ENCODE peak calls at places on chromosomes 1 and 21, in four cellular contexts. X, J, F and Z are unnamed samples. For H3K4me1, the result is how much of the 10 kb centered on the place peaks cover.

GRCh38 chr1:51421961-51422360 is 91.6 kb upstream of the TTC39A start:
- DNase-seq in X (no peak), J (peak), F (peak), Z (peak)

GRCh38 chr1:7279753-7280150 is 491.3 kb upstream of the VAMP3 start:
- DNase-seq in X (no peak), J (no peak), F (no peak), Z (no peak)

GRCh38 chr1:58190614-58191013 is 355.9 kb downstream of the OMA1 start:
- DNase-seq in X (no peak), J (no peak), F (no peak), Z (peak)

GRCh38 chr1:228867093-228867950 is 132.0 kb downstream of the RHOU start:
- DNase-seq in X (peak), J (no peak), F (peak), Z (no peak)

GRCh38 chr1:193083365-193084088 is 21.7 kb downstream of the GLRX2 start:
- DNase-seq in X (no peak), J (no peak), F (no peak), Z (no peak)

GRCh38 chr1:24751833-24752232 is 6.6 kb downstream of the CLIC4 start:
- DNase-seq in X (no peak), J (no peak), F (no peak), Z (no peak)

GRCh38 chr1:161763522-161764098 is 2.5 kb upstream of the ATF6 start:
- DNase-seq in X (peak), J (peak), F (no peak), Z (peak)

GRCh38 chr21:45993210-45994085 is 11.9 kb downstream of the COL6A1 start:
- DNase-seq in X (peak), J (no peak), F (no peak), Z (no peak)

GRCh38 chr1:18919949-18920348 is 17.6 kb upstream of the ALDH4A1 start:
- DNase-seq in X (no peak), J (no peak), F (no peak), Z (no peak)

GRCh38 chr1:81379430-81379829 is 421.3 kb upstream of the ADGRL2 start:
- DNase-seq in X (no peak), J (no peak), F (no peak), Z (no peak)

GRCh38 chr21:29343517-29343916 is 44.8 kb downstream of the BACH1 start:
- DNase-seq in X (no peak), J (no peak), F (peak), Z (no peak)

GRCh38 chr21:44527156-44527982 is 12.6 kb downstream of the KRTAP10-1 start:
- DNase-seq in X (no peak), J (no peak), F (no peak), Z (no peak)

GRCh38 chr1:203722925-203723324 is 42.1 kb upstream of the LAX1 start:
- DNase-seq in X (no peak), J (no peak), F (no peak), Z (no peak)

GRCh38 chr1:216616425-216616824 is 106.8 kb downstream of the ESRRG start:
- DNase-seq in X (no peak), J (no peak), F (no peak), Z (no peak)

GRCh38 chr1:187959062-187959461 is 1130.3 kb downstream of the PLA2G4A start:
- DNase-seq in X (no peak), J (no peak), F (no peak), Z (peak)

GRCh38 chr1:46205794-46206193 is 2.7 kb downstream of the LURAP1 start:
- DNase-seq in X (no peak), J (no peak), F (no peak), Z (no peak)

GRCh38 chr1:164617607-164618564 is 58.9 kb downstream of the PBX1 start:
- DNase-seq in X (peak), J (peak), F (peak), Z (peak)

GRCh38 chr21:43900690-43901089 is 35.7 kb downstream of the AGPAT3 start:
- DNase-seq in X (no peak), J (no peak), F (no peak), Z (no peak)

GRCh38 chr1:108661030-108661609 is at the start of gene HENMT1:
- DNase-seq in X (peak), J (no peak), F (peak), Z (peak)

GRCh38 chr1:21607549-21608529 is 61.3 kb downstream of the RAP1GAP start:
- DNase-seq in X (peak), J (peak), F (peak), Z (peak)

GRCh38 chr1:197902131-197902453 is 338 bp upstream of the C1orf53 start:
- DNase-seq in X (no peak), J (no peak), F (no peak), Z (no peak)

GRCh38 chr1:174286042-174286441 is 126.7 kb downstream of the RABGAP1L start:
- DNase-seq in X (no peak), J (no peak), F (no peak), Z (no peak)

GRCh38 chr1:22001409-22001808 is at the start of gene CELA3A:
- DNase-seq in X (no peak), J (no peak), F (no peak), Z (no peak)

GRCh38 chr1:235075121-235075954 is 53.3 kb downstream of the TOMM20 start:
- DNase-seq in X (no peak), J (no peak), F (peak), Z (no peak)

GRCh38 chr1:116624040-116624439 is 43.5 kb downstream of the IGSF3 start:
- DNase-seq in X (no peak), J (no peak), F (no peak), Z (no peak)

DNA sequence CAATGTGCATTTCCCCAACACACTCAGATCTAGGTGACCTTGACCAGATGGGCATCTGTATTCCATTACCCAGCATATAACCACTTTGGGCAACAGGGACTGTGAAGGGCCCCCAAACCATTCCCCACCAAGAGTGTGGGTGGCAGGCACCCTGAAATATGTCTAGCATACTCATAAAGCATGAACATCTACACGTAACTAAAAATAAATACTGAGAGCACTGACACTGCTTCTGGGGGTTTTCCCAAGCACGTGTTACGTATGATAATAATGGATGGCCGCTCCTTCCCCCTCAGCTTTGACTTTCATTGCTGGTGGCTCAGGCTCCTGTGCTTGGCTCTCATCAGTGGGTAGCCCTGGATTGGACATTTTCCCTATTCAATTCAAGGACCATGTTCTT is 39.1 kb downstream of the IGSF3 start:
- DNase-seq in X (no peak), J (no peak), F (no peak), Z (no peak)
- H3K4me1 ChIP-seq in X (under half), J (under half), F (under half), Z (under half)

GRCh38 chr1:4263699-4264098 is 363.6 kb upstream of the C1orf174 start:
- DNase-seq in X (no peak), J (no peak), F (no peak), Z (no peak)

GRCh38 chr1:4267381-4268261 is 367.5 kb upstream of the C1orf174 start:
- DNase-seq in X (no peak), J (no peak), F (no peak), Z (no peak)

GRCh38 chr1:4265836-4266235 is 365.8 kb upstream of the C1orf174 start:
- DNase-seq in X (no peak), J (no peak), F (no peak), Z (no peak)

GRCh38 chr1:4261327-4261726 is 361.3 kb upstream of the C1orf174 start:
- DNase-seq in X (no peak), J (no peak), F (no peak), Z (no peak)

GRCh38 chr1:4262665-4263064 is 362.6 kb upstream of the C1orf174 start:
- DNase-seq in X (no peak), J (no peak), F (no peak), Z (no peak)
- H3K27ac ChIP-seq in X (no peak), J (no peak), F (no peak), Z (no peak)

GRCh38 chr1:167207940-167208623 is 12.6 kb upstream of the POU2F1 start:
- DNase-seq in X (no peak), J (no peak), F (no peak), Z (peak)
- TF ChIP-seq CTCF in X (peak), J (peak), F (peak), Z (peak)

GRCh38 chr1:1069061-1069710 is 4.9 kb downstream of the RNF223 start:
- DNase-seq in X (peak), J (peak), F (peak), Z (peak)

GRCh38 chr1:1068077-1068373 is 6.1 kb downstream of the RNF223 start:
- DNase-seq in X (no peak), J (no peak), F (no peak), Z (no peak)

GRCh38 chr1:1071486-1072298 is 2.4 kb downstream of the RNF223 start:
- DNase-seq in X (no peak), J (no peak), F (no peak), Z (no peak)

GRCh38 chr1:1068374-1069060 is 5.6 kb downstream of the RNF223 start:
- DNase-seq in X (peak), J (no peak), F (no peak), Z (no peak)

DNA sequence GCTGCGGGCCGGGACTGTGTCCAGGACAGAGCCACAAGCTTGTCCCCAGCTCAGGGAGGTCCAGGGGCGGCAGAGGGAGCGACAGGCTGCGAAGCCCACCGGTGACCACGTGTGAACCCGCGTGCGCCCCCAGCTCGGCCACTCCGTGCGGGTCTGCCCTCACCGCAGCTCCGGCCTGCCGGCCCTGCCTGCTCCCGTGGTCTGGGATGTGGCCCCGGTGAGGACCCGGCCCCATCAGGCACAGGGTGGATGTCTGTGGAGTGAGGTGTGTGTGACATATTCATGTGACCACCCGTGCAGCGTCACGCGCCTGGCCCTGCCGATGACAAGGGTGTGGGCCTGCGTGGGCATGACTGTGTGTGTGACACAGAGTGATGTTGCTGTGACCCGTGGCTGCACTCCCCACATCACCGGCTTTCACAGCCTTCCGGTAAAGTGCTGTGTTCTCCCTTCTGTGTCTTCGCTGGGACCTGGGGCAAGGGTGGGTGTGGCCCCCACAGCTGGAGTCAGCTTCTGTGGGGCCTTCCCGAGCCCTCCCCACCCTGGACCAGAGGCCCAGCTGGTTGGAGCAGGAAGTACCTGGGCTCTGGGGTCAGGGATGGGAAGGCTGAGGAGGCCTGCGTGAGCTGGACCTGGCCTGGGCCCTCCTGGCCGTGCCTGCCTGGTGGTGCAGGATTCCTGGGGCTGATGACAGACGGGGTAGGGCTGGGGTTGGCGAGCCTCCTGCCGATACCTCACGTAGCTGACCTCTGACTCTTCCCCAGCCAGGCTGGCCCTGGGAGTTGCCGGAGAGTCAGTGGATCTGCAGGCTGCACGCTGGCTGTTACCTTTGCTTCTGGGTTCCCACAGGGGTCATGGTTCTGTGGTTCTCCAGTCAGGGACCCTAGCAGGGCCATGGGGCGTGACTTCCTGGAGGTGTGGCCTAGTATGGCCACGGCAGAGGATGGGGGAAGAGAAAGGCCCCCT is 4.1 kb downstream of the RNF223 start:
- DNase-seq in X (no peak), J (no peak), F (no peak), Z (no peak)
- H3K4me1 ChIP-seq in X (under half), J (half or more), F (under half), Z (under half)

GRCh38 chr1:233433436-233434213 is 106.1 kb downstream of the MAP3K21 start:
- DNase-seq in X (no peak), J (no peak), F (peak), Z (no peak)
- H3K27ac ChIP-seq in X (no peak), J (no peak), F (no peak), Z (no peak)